ENCODE peak calls at places on chromosome 17, in five cellular contexts. V is NCI-H2081, N is kidney tubule cell, A is GM20000, R is cardiac muscle cell. M is an unnamed sample.

GRCh38 chr17:79934653-79934970 is 95.4 kb upstream of the CBX4 start:
- DNase-seq in V (no peak), N (no peak), A (no peak), R (no peak), M (no peak)

GRCh38 chr17:31068291-31068690 is 26.5 kb upstream of the NF1 start:
- DNase-seq in V (peak), N (peak), A (peak), R (no peak), M (peak)

GRCh38 chr17:78924481-78925151 is 571 bp downstream of the TIMP2 start:
- DNase-seq in V (no peak), N (peak), A (peak), R (peak), M (no peak)

GRCh38 chr17:65041518-65041917 is 15.0 kb downstream of the GNA13 start:
- DNase-seq in V (no peak), N (peak), A (no peak), R (no peak), M (no peak)

GRCh38 chr17:63514974-63515373 is 8.2 kb upstream of the KCNH6 start:
- DNase-seq in V (no peak), N (no peak), A (no peak), R (no peak), M (no peak)

GRCh38 chr17:57993471-57994365 is 5.7 kb upstream of the VEZF1 start:
- DNase-seq in V (peak), N (no peak), A (peak), R (no peak), M (no peak)

GRCh38 chr17:10114931-10115535 is 83.4 kb downstream of the GAS7 start:
- DNase-seq in V (no peak), N (peak), A (peak), R (no peak), M (peak)

GRCh38 chr17:74601944-74602572 is 10.0 kb upstream of the CD300LD start:
- DNase-seq in V (peak), N (peak), A (peak), R (peak), M (peak)

GRCh38 chr17:29178750-29179231 is 1.4 kb downstream of the MYO18A start:
- DNase-seq in V (no peak), N (peak), A (peak), R (no peak), M (peak)

M was measured in epithelial cell of esophagus.